ENCODE peak calls at places on chromosomes 13 and 19, in six cellular contexts. One of them, this sample, is unnamed.

GRCh38 chr13:73254827-73255226 is 196.0 kb downstream of the KLF5 start:
- DNase-seq in AG04450: no peak
- DNase-seq in NCI-H1436: no peak
- DNase-seq in NCI-H526 treated with DMSO at 0.1 percent for 48 hours: no peak
- DNase-seq in ELR: peak; percentile 30
- DNase-seq in EL: peak; percentile 13
- DNase-seq in this sample: no peak

GRCh38 chr13:50686547-50686946 is 156.9 kb downstream of the DLEU7 start:
- DNase-seq in NCI-H526 treated with DMSO at 0.1 percent for 48 hours: no peak
- DNase-seq in EL: no peak
- DNase-seq in NCI-H1436: no peak
- DNase-seq in AG04450: no peak
- DNase-seq in ELR: no peak
- DNase-seq in this sample: no peak

GRCh38 chr13:23980160-23980551 is 82.9 kb upstream of the C1QTNF9B start:
- DNase-seq in NCI-H1436: peak; percentile 26
- DNase-seq in AG04450: peak; percentile 46
- DNase-seq in ELR: peak; percentile 87
- DNase-seq in NCI-H526 treated with DMSO at 0.1 percent for 48 hours: peak; percentile 65
- DNase-seq in EL: peak; percentile 82
- DNase-seq in this sample: no peak

GRCh38 chr13:93963266-93964131 is 516.0 kb downstream of the DCT start:
- DNase-seq in ELR: peak; percentile 52
- DNase-seq in NCI-H526 treated with DMSO at 0.1 percent for 48 hours: no peak
- DNase-seq in EL: peak; percentile 62
- DNase-seq in NCI-H1436: no peak
- DNase-seq in AG04450: no peak
- DNase-seq in this sample: peak; percentile 33

GRCh38 chr19:45238556-45238955 is 6.7 kb downstream of the EXOC3L2 start:
- DNase-seq in NCI-H1436: no peak
- DNase-seq in AG04450: no peak
- DNase-seq in NCI-H526 treated with DMSO at 0.1 percent for 48 hours: no peak
- DNase-seq in ELR: no peak
- DNase-seq in EL: no peak
- DNase-seq in this sample: no peak

GRCh38 chr13:109687559-109688448 is 98.6 kb downstream of the IRS2 start:
- DNase-seq in AG04450: no peak
- DNase-seq in ELR: no peak
- DNase-seq in NCI-H1436: no peak
- DNase-seq in EL: no peak
- DNase-seq in NCI-H526 treated with DMSO at 0.1 percent for 48 hours: no peak
- DNase-seq in this sample: no peak

GRCh38 chr19:15199652-15200574 is 882 bp downstream of the NOTCH3 start:
- DNase-seq in AG04450: no peak
- DNase-seq in ELR: no peak
- DNase-seq in NCI-H526 treated with DMSO at 0.1 percent for 48 hours: no peak
- DNase-seq in NCI-H1436: no peak
- DNase-seq in EL: no peak
- DNase-seq in this sample: no peak

GRCh38 chr19:16571283-16571682 is 932 bp downstream of the SLC35E1 start:
- DNase-seq in AG04450: no peak
- DNase-seq in ELR: peak; percentile 57
- DNase-seq in EL: peak; percentile 56
- DNase-seq in NCI-H526 treated with DMSO at 0.1 percent for 48 hours: no peak
- DNase-seq in NCI-H1436: no peak
- DNase-seq in this sample: no peak

GRCh38 chr19:37935341-37935740 is 28.3 kb downstream of the SIPA1L3 start:
- DNase-seq in NCI-H526 treated with DMSO at 0.1 percent for 48 hours: no peak
- DNase-seq in AG04450: no peak
- DNase-seq in NCI-H1436: no peak
- DNase-seq in ELR: no peak
- DNase-seq in EL: no peak
- DNase-seq in this sample: no peak

GRCh38 chr19:15114153-15114540 is 6.9 kb downstream of the SYDE1 start:
- DNase-seq in NCI-H526 treated with DMSO at 0.1 percent for 48 hours: no peak
- DNase-seq in EL: peak; percentile 67
- DNase-seq in AG04450: no peak
- DNase-seq in NCI-H1436: no peak
- DNase-seq in ELR: peak; percentile 63
- DNase-seq in this sample: no peak

GRCh38 chr13:110950356-110950755 is 35.5 kb upstream of the ANKRD10 start:
- DNase-seq in EL: no peak
- DNase-seq in AG04450: no peak
- DNase-seq in ELR: no peak
- DNase-seq in NCI-H526 treated with DMSO at 0.1 percent for 48 hours: no peak
- DNase-seq in NCI-H1436: no peak
- DNase-seq in this sample: no peak

GRCh38 chr19:46536391-46536790 is 40.7 kb upstream of the PNMA8B start:
- DNase-seq in AG04450: no peak
- DNase-seq in EL: no peak
- DNase-seq in NCI-H526 treated with DMSO at 0.1 percent for 48 hours: no peak
- DNase-seq in NCI-H1436: no peak
- DNase-seq in ELR: no peak
- DNase-seq in this sample: no peak

GRCh38 chr13:49113526-49114286 is 106.4 kb upstream of the MLNR start:
- DNase-seq in NCI-H526 treated with DMSO at 0.1 percent for 48 hours: no peak
- DNase-seq in EL: peak; percentile 45
- DNase-seq in AG04450: peak; percentile 18
- DNase-seq in ELR: peak; percentile 72
- DNase-seq in NCI-H1436: no peak
- DNase-seq in this sample: no peak

GRCh38 chr19:49398001-49398615 is 10.1 kb downstream of the KASH5 start:
- DNase-seq in NCI-H1436: no peak
- DNase-seq in ELR: no peak
- DNase-seq in AG04450: no peak
- DNase-seq in EL: no peak
- DNase-seq in NCI-H526 treated with DMSO at 0.1 percent for 48 hours: no peak
- DNase-seq in this sample: no peak

GRCh38 chr19:32901504-32902161 is 32.1 kb upstream of the SLC7A9 start:
- DNase-seq in NCI-H1436: no peak
- DNase-seq in ELR: no peak
- DNase-seq in NCI-H526 treated with DMSO at 0.1 percent for 48 hours: no peak
- DNase-seq in EL: no peak
- DNase-seq in AG04450: no peak
- DNase-seq in this sample: no peak

GRCh38 chr13:21478881-21479808 is 20.0 kb upstream of the ZDHHC20 start:
- DNase-seq in NCI-H1436: peak; percentile 29
- DNase-seq in NCI-H526 treated with DMSO at 0.1 percent for 48 hours: peak; percentile 58
- DNase-seq in ELR: peak; percentile 80
- DNase-seq in AG04450: peak; percentile 47
- DNase-seq in EL: peak; percentile 76
- DNase-seq in this sample: peak; percentile 39

GRCh38 chr13:70362820-70363219 is 254.6 kb upstream of the KLHL1 start:
- DNase-seq in NCI-H1436: no peak
- DNase-seq in EL: no peak
- DNase-seq in NCI-H526 treated with DMSO at 0.1 percent for 48 hours: no peak
- DNase-seq in ELR: no peak
- DNase-seq in AG04450: no peak
- DNase-seq in this sample: no peak

GRCh38 chr13:102814025-102814607 is 15.2 kb downstream of the BIVM start:
- DNase-seq in NCI-H1436: no peak
- DNase-seq in AG04450: no peak
- DNase-seq in ELR: no peak
- DNase-seq in NCI-H526 treated with DMSO at 0.1 percent for 48 hours: no peak
- DNase-seq in EL: no peak
- DNase-seq in this sample: no peak

GRCh38 chr13:27960362-27961226 is 8.5 kb downstream of the CDX2 start:
- DNase-seq in ELR: no peak
- DNase-seq in EL: peak; percentile 27
- DNase-seq in AG04450: no peak
- DNase-seq in NCI-H526 treated with DMSO at 0.1 percent for 48 hours: peak; percentile 85
- DNase-seq in NCI-H1436: peak; percentile 10
- DNase-seq in this sample: no peak

GRCh38 chr19:51002542-51003311 is 1.3 kb upstream of the KLK8 start:
- DNase-seq in NCI-H526 treated with DMSO at 0.1 percent for 48 hours: no peak
- DNase-seq in EL: peak; percentile 21
- DNase-seq in AG04450: no peak
- DNase-seq in ELR: peak; percentile 46
- DNase-seq in NCI-H1436: peak; percentile 47
- DNase-seq in this sample: no peak

GRCh38 chr13:31765441-31765840 is 26.1 kb downstream of the RXFP2 start:
- DNase-seq in NCI-H1436: no peak
- DNase-seq in ELR: peak; percentile 82
- DNase-seq in EL: peak; percentile 91
- DNase-seq in AG04450: peak; percentile 55
- DNase-seq in NCI-H526 treated with DMSO at 0.1 percent for 48 hours: peak; percentile 96
- DNase-seq in this sample: peak; percentile 84

GRCh38 chr13:40974460-40975407 is 44.4 kb downstream of the ELF1 start:
- DNase-seq in EL: peak; percentile 34
- DNase-seq in NCI-H526 treated with DMSO at 0.1 percent for 48 hours: peak; percentile 19
- DNase-seq in NCI-H1436: peak; percentile 2
- DNase-seq in AG04450: no peak
- DNase-seq in ELR: peak; percentile 54
- DNase-seq in this sample: no peak

GRCh38 chr19:38655148-38655824 is 7.8 kb downstream of the ACTN4 start:
- DNase-seq in ELR: peak; percentile 81
- DNase-seq in NCI-H1436: no peak
- DNase-seq in AG04450: no peak
- DNase-seq in EL: no peak
- DNase-seq in NCI-H526 treated with DMSO at 0.1 percent for 48 hours: no peak
- DNase-seq in this sample: no peak

GRCh38 chr13:50989476-50989875 is 79.9 kb downstream of the RNASEH2B start:
- DNase-seq in ELR: peak; percentile 5
- DNase-seq in EL: no peak
- DNase-seq in NCI-H1436: no peak
- DNase-seq in NCI-H526 treated with DMSO at 0.1 percent for 48 hours: no peak
- DNase-seq in AG04450: no peak
- DNase-seq in this sample: no peak

GRCh38 chr13:98768522-98768921 is 16.1 kb upstream of the SLC15A1 start:
- DNase-seq in ELR: no peak
- DNase-seq in NCI-H526 treated with DMSO at 0.1 percent for 48 hours: no peak
- DNase-seq in NCI-H1436: no peak
- DNase-seq in AG04450: no peak
- DNase-seq in EL: no peak
- DNase-seq in this sample: no peak

GRCh38 chr19:47353307-47353712 is 4.2 kb downstream of the DHX34 start:
- DNase-seq in EL: no peak
- DNase-seq in NCI-H526 treated with DMSO at 0.1 percent for 48 hours: no peak
- DNase-seq in ELR: no peak
- DNase-seq in NCI-H1436: no peak
- DNase-seq in AG04450: no peak
- DNase-seq in this sample: no peak

GRCh38 chr19:2678043-2678671 is 24.3 kb downstream of the GNG7 start:
- DNase-seq in ELR: no peak
- DNase-seq in EL: no peak
- DNase-seq in NCI-H1436: no peak
- DNase-seq in AG04450: no peak
- DNase-seq in NCI-H526 treated with DMSO at 0.1 percent for 48 hours: no peak
- DNase-seq in this sample: no peak

GRCh38 chr13:108915095-108915633 is 285.8 kb downstream of the MYO16 start:
- DNase-seq in AG04450: peak; percentile 27
- DNase-seq in NCI-H526 treated with DMSO at 0.1 percent for 48 hours: no peak
- DNase-seq in NCI-H1436: no peak
- DNase-seq in ELR: peak; percentile 53
- DNase-seq in EL: peak; percentile 14
- DNase-seq in this sample: no peak

This sample was measured in GM04503.